ENCODE peak calls at places on chromosomes 12 and 14, in six cellular contexts. N is IMR-90; Y is adrenal gland; D is psoas muscle; W is ascending aorta; U is effector memory CD4-positive, alpha-beta T cell. B is an unnamed sample. For H3K4me1, the result is how much of the 10 kb centered on the place peaks cover.

GRCh38 chr12:41917827-41918445 is 226.7 kb downstream of the GXYLT1 start:
- DNase-seq in N (no peak), Y (no peak), D (no peak), W (no peak), U (no peak), B (no peak)

GRCh38 chr12:67740706-67741105 is 92.2 kb downstream of the DYRK2 start:
- DNase-seq in N (no peak), Y (no peak), D (no peak), W (no peak), U (no peak), B (no peak)

GRCh38 chr12:1377681-1378080 is 216.7 kb downstream of the FBXL14 start:
- DNase-seq in N (no peak), Y (no peak), D (no peak), W (no peak), U (no peak), B (no peak)

GRCh38 chr12:52741378-52742195 is 35.6 kb downstream of the KRT76 start:
- DNase-seq in N (peak), Y (peak), D (peak), W (no peak), U (no peak), B (peak)

GRCh38 chr12:89475203-89475990 is 49.2 kb downstream of the GALNT4 start:
- DNase-seq in N (peak), Y (no peak), D (no peak), W (no peak), U (no peak), B (no peak)

GRCh38 chr14:103422981-103423600 is 37.9 kb downstream of the MARK3 start:
- DNase-seq in N (peak), Y (no peak), D (no peak), W (no peak), U (no peak), B (no peak)

GRCh38 chr12:50922820-50923219 is 29.5 kb upstream of the HIGD1C start:
- DNase-seq in N (peak), Y (no peak), D (no peak), W (no peak), U (no peak), B (no peak)

GRCh38 chr14:71408362-71409035 is 501.2 kb downstream of the PCNX1 start:
- DNase-seq in N (peak), Y (no peak), D (no peak), W (no peak), U (no peak), B (no peak)

GRCh38 chr12:109277899-109278762 is 31.0 kb downstream of the FOXN4 start:
- DNase-seq in N (peak), Y (no peak), D (peak), W (no peak), U (no peak), B (no peak)

GRCh38 chr12:30982413-30982812 is 55.9 kb downstream of the TSPAN11 start:
- DNase-seq in N (no peak), Y (no peak), D (no peak), W (no peak), U (no peak), B (no peak)

GRCh38 chr14:73424453-73424852 is 33.9 kb downstream of the NUMB start:
- DNase-seq in N (peak), Y (no peak), D (no peak), W (no peak), U (no peak), B (no peak)

GRCh38 chr12:2387051-2387834 is 334.5 kb downstream of the CACNA1C start:
- DNase-seq in N (peak), Y (no peak), D (no peak), W (no peak), U (no peak), B (no peak)

GRCh38 chr12:30726647-30727046 is 28.1 kb downstream of the CAPRIN2 start:
- DNase-seq in N (no peak), Y (no peak), D (no peak), W (no peak), U (no peak), B (no peak)

GRCh38 chr14:89417111-89417468 is at the start of gene FOXN3:
- DNase-seq in N (peak), Y (peak), D (peak), W (peak), U (peak), B (peak)

GRCh38 chr14:89417469-89418225 is 614 bp upstream of the FOXN3 start:
- DNase-seq in N (peak), Y (peak), D (peak), W (no peak), U (peak), B (peak)

GRCh38 chr14:89415139-89415538 is 1.9 kb downstream of the FOXN3 start:
- DNase-seq in N (no peak), Y (no peak), D (no peak), W (no peak), U (no peak), B (no peak)

GRCh38 chr14:89418452-89418851 is 1.4 kb upstream of the FOXN3 start:
- DNase-seq in N (no peak), Y (no peak), D (no peak), W (no peak), U (no peak), B (no peak)

DNA sequence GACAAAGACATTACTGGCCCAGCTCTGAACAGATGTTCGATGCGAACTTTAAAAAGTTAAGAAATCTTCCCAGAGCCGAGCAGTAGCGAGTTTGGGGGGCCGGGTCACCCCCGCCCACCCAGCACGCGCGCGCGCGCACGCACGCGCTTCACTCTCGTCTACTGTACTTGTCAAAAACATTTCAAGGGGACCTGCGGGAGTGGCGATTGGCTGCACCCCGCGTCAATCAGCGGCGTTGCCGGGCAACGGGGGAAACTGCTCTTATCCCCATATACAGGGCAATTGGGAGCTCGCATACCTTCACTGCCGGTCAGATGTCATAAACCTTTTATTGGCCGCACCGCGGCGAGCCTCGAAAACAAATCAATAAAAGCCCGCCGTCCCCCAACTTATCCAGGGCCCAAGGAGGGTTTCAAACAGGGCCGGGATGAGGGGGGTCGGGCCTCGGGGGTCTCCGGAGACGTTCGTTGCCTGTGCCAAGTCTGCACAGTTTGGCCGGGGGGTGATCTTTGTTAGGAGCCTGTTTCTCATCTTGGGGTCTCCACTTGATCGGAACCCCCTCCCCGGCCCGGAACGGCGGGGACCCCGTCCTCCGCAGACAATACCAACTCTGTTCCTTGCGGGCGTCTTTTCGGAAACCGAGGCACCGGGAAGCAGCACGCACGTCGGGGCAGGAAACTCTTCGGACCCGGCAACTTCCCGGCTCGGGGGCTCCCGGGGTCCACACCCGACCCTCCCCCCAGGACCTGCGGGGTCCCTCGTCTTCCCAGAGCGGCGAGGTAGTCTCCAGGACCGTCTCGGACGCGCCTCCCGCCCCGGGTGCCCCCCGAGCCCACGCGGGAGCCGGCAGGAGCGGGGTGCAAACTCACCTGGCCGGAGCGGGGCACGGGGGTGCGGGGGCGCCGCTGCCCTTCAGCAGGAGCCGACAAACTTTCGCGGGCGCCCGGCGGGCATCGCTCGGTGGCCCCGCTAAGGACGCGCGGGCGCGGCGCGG is 734 bp downstream of the FOXN3 start:
- DNase-seq in N (peak), Y (peak), D (peak), W (peak), U (peak), B (peak)
- H3K4me1 ChIP-seq in N (under half), Y (under half), D (under half), W (under half), U (under half), B (under half)

DNA sequence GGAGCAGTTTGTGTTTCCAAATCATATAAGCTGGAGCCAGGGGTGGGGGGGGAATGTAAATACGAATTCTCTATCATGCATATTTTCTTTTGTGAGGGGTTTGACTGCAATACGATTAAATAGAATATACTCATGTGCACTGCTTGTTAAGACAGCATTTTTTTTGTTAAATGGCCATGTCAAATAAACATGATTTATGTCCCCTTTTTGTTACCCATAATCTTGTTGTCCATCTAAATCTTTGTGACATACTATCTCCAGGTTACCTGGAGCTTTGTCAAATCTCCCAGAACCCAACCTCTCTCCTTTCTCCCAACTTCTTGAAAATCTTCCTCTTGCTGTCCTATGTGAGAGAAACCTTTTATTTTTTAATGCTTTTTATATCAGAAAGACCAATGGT is 233.1 kb downstream of the SLC25A21 start:
- DNase-seq in N (no peak), Y (no peak), D (no peak), W (no peak), U (no peak), B (no peak)
- H3K4me1 ChIP-seq in N (under half), Y (under half), D (under half), W (under half), U (under half), B (under half)

GRCh38 chr12:56224102-56224701 is at the start of gene NABP2:
- DNase-seq in N (peak), Y (peak), D (peak), W (peak), U (peak), B (peak)
- H3K4me1 ChIP-seq in N (under half), Y (under half), D (under half), W (under half), U (under half), B (under half)

GRCh38 chr14:94695231-94695630 is 74.7 kb downstream of the GSC start:
- DNase-seq in N (no peak), Y (no peak), D (no peak), W (no peak), U (no peak), B (no peak)

GRCh38 chr14:94696518-94696917 is 73.4 kb downstream of the GSC start:
- DNase-seq in N (no peak), Y (no peak), D (no peak), W (no peak), U (no peak), B (no peak)

GRCh38 chr14:94701854-94702370 is 68.0 kb downstream of the GSC start:
- DNase-seq in N (no peak), Y (no peak), D (no peak), W (no peak), U (no peak), B (no peak)

GRCh38 chr14:94699831-94700230 is 70.1 kb downstream of the GSC start:
- DNase-seq in N (no peak), Y (no peak), D (no peak), W (no peak), U (no peak), B (no peak)

DNA sequence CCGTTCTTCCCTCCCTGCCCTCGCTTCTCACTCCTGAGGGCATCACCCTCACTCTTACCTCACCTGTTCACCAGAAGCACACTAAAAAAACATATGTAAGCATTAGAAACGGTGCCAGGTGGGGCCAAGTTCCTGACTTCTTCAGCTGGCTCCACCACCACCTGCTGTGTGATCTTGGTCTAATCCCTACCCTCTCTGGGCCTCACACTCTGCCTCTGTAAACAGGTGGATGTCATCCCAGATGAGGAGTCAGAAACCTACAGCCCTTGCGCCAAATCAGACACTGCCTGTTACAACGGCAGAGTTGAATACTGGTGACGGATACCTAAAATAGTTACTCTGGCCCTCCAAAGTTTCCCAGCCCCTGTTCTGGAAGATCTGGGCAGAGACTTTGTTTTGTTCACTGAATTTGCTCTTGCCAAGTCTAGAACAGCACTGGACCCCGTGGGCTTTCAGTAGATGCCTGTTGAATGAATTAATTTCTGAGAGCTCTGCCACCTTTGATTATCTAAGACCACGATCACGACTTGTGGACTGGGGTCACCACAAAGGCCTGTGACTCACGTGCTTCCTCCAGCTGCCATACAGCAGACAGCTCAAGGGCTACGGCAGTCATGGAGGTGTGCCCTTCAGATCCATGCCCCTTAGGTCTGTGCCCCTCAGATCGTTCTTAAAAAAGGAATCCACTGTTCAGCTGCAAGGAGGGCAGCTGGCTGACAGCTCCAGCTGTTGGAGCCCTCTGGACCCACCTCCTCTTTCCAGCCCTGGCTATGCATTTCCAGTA is 71.9 kb downstream of the GSC start:
- DNase-seq in N (peak), Y (no peak), D (no peak), W (no peak), U (no peak), B (no peak)
- H3K4me1 ChIP-seq in N (under half), Y (under half), D (under half), W (under half), U (under half), B (under half)

GRCh38 chr14:99758121-99758871 is 34.9 kb upstream of the EML1 start:
- DNase-seq in N (peak), Y (peak), D (no peak), W (no peak), U (no peak), B (no peak)

GRCh38 chr14:99763527-99764221 is 29.5 kb upstream of the EML1 start:
- DNase-seq in N (no peak), Y (no peak), D (no peak), W (no peak), U (no peak), B (no peak)

GRCh38 chr14:99758915-99759545 is 34.2 kb upstream of the EML1 start:
- DNase-seq in N (no peak), Y (no peak), D (no peak), W (no peak), U (no peak), B (no peak)

GRCh38 chr14:99759546-99759925 is 33.7 kb upstream of the EML1 start:
- DNase-seq in N (no peak), Y (no peak), D (no peak), W (no peak), U (no peak), B (no peak)

GRCh38 chr14:99760817-99761216 is 32.4 kb upstream of the EML1 start:
- DNase-seq in N (no peak), Y (no peak), D (no peak), W (no peak), U (no peak), B (no peak)
- H3K4me1 ChIP-seq in N (under half), Y (under half), D (under half), W (under half), U (under half), B (under half)

B was measured in CD4-positive, alpha-beta memory T cell.